ENCODE peak calls at places on chromosomes 6 and 20, in five cellular contexts. One of them, this sample, is unnamed.

GRCh38 chr6:156068870-156069269 is 613.2 kb upstream of the NOX3 start:
- DNase-seq in left ventricle myocardium inferior: no peak
- DNase-seq in SJSA1: no peak
- DNase-seq in HCT116: no peak
- DNase-seq in CD4-positive, alpha-beta T cell: no peak
- DNase-seq in this sample: no peak

GRCh38 chr6:5435449-5435848 is 174.1 kb downstream of the FARS2 start:
- DNase-seq in SJSA1: no peak
- DNase-seq in CD4-positive, alpha-beta T cell: no peak
- DNase-seq in left ventricle myocardium inferior: no peak
- DNase-seq in HCT116: no peak
- DNase-seq in this sample: no peak

GRCh38 chr20:2750343-2751251 is 49.8 kb downstream of the CPXM1 start:
- DNase-seq in CD4-positive, alpha-beta T cell: no peak
- DNase-seq in HCT116: no peak
- DNase-seq in SJSA1: no peak
- DNase-seq in left ventricle myocardium inferior: no peak
- DNase-seq in this sample: no peak

GRCh38 chr20:5784735-5785134 is 34.5 kb downstream of the SHLD1 start:
- DNase-seq in CD4-positive, alpha-beta T cell: no peak
- DNase-seq in SJSA1: no peak
- DNase-seq in HCT116: no peak
- DNase-seq in left ventricle myocardium inferior: no peak
- DNase-seq in this sample: no peak

GRCh38 chr6:161152904-161153662 is 120.8 kb downstream of the AGPAT4 start:
- DNase-seq in CD4-positive, alpha-beta T cell: no peak
- DNase-seq in left ventricle myocardium inferior: no peak
- DNase-seq in HCT116: no peak
- DNase-seq in SJSA1: no peak
- DNase-seq in this sample: no peak

GRCh38 chr6:142696689-142697088 is 248.3 kb downstream of the HIVEP2 start:
- DNase-seq in HCT116: no peak
- DNase-seq in left ventricle myocardium inferior: no peak
- DNase-seq in CD4-positive, alpha-beta T cell: no peak
- DNase-seq in SJSA1: no peak
- DNase-seq in this sample: no peak

GRCh38 chr20:24892522-24892921 is 56.5 kb upstream of the CST7 start:
- DNase-seq in CD4-positive, alpha-beta T cell: no peak
- DNase-seq in SJSA1: peak
- DNase-seq in left ventricle myocardium inferior: no peak
- DNase-seq in HCT116: no peak
- DNase-seq in this sample: no peak

GRCh38 chr6:116429111-116429510 is 32.1 kb upstream of the CALHM6 start:
- DNase-seq in SJSA1: no peak
- DNase-seq in HCT116: no peak
- DNase-seq in left ventricle myocardium inferior: no peak
- DNase-seq in CD4-positive, alpha-beta T cell: no peak
- DNase-seq in this sample: no peak

GRCh38 chr6:121274896-121275295 is 59.4 kb downstream of the TBC1D32 start:
- DNase-seq in CD4-positive, alpha-beta T cell: no peak
- DNase-seq in left ventricle myocardium inferior: no peak
- DNase-seq in HCT116: no peak
- DNase-seq in SJSA1: no peak
- DNase-seq in this sample: no peak

GRCh38 chr6:56002336-56002735 is 126.9 kb upstream of the BMP5 start:
- DNase-seq in CD4-positive, alpha-beta T cell: no peak
- DNase-seq in HCT116: no peak
- DNase-seq in left ventricle myocardium inferior: no peak
- DNase-seq in SJSA1: no peak
- DNase-seq in this sample: no peak

GRCh38 chr6:20028562-20028961 is 183.7 kb downstream of the MBOAT1 start:
- DNase-seq in SJSA1: no peak
- DNase-seq in HCT116: no peak
- DNase-seq in left ventricle myocardium inferior: no peak
- DNase-seq in CD4-positive, alpha-beta T cell: no peak
- DNase-seq in this sample: no peak

GRCh38 chr6:169162968-169163903 is 90.4 kb downstream of the THBS2 start:
- DNase-seq in HCT116: peak
- DNase-seq in left ventricle myocardium inferior: no peak
- DNase-seq in CD4-positive, alpha-beta T cell: no peak
- DNase-seq in SJSA1: peak
- DNase-seq in this sample: no peak

GRCh38 chr20:63826753-63827152 is 4.3 kb downstream of the ZBTB46 start:
- DNase-seq in CD4-positive, alpha-beta T cell: no peak
- DNase-seq in HCT116: no peak
- DNase-seq in SJSA1: no peak
- DNase-seq in left ventricle myocardium inferior: no peak
- DNase-seq in this sample: no peak

GRCh38 chr6:45474376-45474775 is 96.6 kb upstream of the SUPT3H start:
- DNase-seq in HCT116: no peak
- DNase-seq in SJSA1: no peak
- DNase-seq in CD4-positive, alpha-beta T cell: no peak
- DNase-seq in left ventricle myocardium inferior: no peak
- DNase-seq in this sample: no peak

GRCh38 chr20:55947701-55948100 is 57.6 kb downstream of the CBLN4 start:
- DNase-seq in HCT116: no peak
- DNase-seq in SJSA1: no peak
- DNase-seq in left ventricle myocardium inferior: no peak
- DNase-seq in CD4-positive, alpha-beta T cell: no peak
- DNase-seq in this sample: no peak

GRCh38 chr6:149147939-149148718 is 169.4 kb upstream of the TAB2 start:
- DNase-seq in CD4-positive, alpha-beta T cell: no peak
- DNase-seq in SJSA1: no peak
- DNase-seq in HCT116: no peak
- DNase-seq in left ventricle myocardium inferior: no peak
- DNase-seq in this sample: no peak

GRCh38 chr6:56101141-56101553 is 146.2 kb downstream of the COL21A1 start:
- DNase-seq in SJSA1: peak
- DNase-seq in HCT116: peak
- DNase-seq in left ventricle myocardium inferior: no peak
- DNase-seq in CD4-positive, alpha-beta T cell: no peak
- DNase-seq in this sample: no peak

GRCh38 chr20:50704971-50705370 is 13.6 kb upstream of the RIPOR3 start:
- DNase-seq in HCT116: no peak
- DNase-seq in left ventricle myocardium inferior: no peak
- DNase-seq in CD4-positive, alpha-beta T cell: no peak
- DNase-seq in SJSA1: no peak
- DNase-seq in this sample: no peak

GRCh38 chr20:19777311-19777710 is 19.3 kb downstream of the RIN2 start:
- DNase-seq in HCT116: no peak
- DNase-seq in left ventricle myocardium inferior: no peak
- DNase-seq in SJSA1: no peak
- DNase-seq in CD4-positive, alpha-beta T cell: no peak
- DNase-seq in this sample: no peak
- H3K27ac ChIP-seq in HCT116: no peak
- H3K27ac ChIP-seq in left ventricle myocardium inferior: peak
- H3K27ac ChIP-seq in SJSA1: peak
- H3K27ac ChIP-seq in CD4-positive, alpha-beta T cell: no peak
- H3K27ac ChIP-seq in this sample: no peak

GRCh38 chr6:2960935-2961334 is 10.4 kb downstream of the SERPINB6 start:
- DNase-seq in CD4-positive, alpha-beta T cell: no peak
- DNase-seq in left ventricle myocardium inferior: no peak
- DNase-seq in HCT116: no peak
- DNase-seq in SJSA1: no peak
- DNase-seq in this sample: no peak
- H3K27ac ChIP-seq in CD4-positive, alpha-beta T cell: no peak
- H3K27ac ChIP-seq in left ventricle myocardium inferior: peak
- H3K27ac ChIP-seq in HCT116: no peak
- H3K27ac ChIP-seq in SJSA1: peak
- H3K27ac ChIP-seq in this sample: no peak

GRCh38 chr20:47418061-47418616 is 61.6 kb upstream of the ZMYND8 start:
- DNase-seq in HCT116: no peak
- DNase-seq in SJSA1: no peak
- DNase-seq in left ventricle myocardium inferior: no peak
- DNase-seq in CD4-positive, alpha-beta T cell: no peak
- DNase-seq in this sample: no peak

GRCh38 chr20:47413189-47413588 is 56.7 kb upstream of the ZMYND8 start:
- DNase-seq in HCT116: no peak
- DNase-seq in SJSA1: no peak
- DNase-seq in CD4-positive, alpha-beta T cell: no peak
- DNase-seq in left ventricle myocardium inferior: no peak
- DNase-seq in this sample: no peak

GRCh38 chr20:47419953-47420352 is 63.5 kb upstream of the ZMYND8 start:
- DNase-seq in SJSA1: no peak
- DNase-seq in left ventricle myocardium inferior: no peak
- DNase-seq in HCT116: no peak
- DNase-seq in CD4-positive, alpha-beta T cell: no peak
- DNase-seq in this sample: no peak

GRCh38 chr20:47421076-47421475 is 64.6 kb upstream of the ZMYND8 start:
- DNase-seq in left ventricle myocardium inferior: no peak
- DNase-seq in SJSA1: no peak
- DNase-seq in CD4-positive, alpha-beta T cell: no peak
- DNase-seq in HCT116: no peak
- DNase-seq in this sample: no peak

DNA sequence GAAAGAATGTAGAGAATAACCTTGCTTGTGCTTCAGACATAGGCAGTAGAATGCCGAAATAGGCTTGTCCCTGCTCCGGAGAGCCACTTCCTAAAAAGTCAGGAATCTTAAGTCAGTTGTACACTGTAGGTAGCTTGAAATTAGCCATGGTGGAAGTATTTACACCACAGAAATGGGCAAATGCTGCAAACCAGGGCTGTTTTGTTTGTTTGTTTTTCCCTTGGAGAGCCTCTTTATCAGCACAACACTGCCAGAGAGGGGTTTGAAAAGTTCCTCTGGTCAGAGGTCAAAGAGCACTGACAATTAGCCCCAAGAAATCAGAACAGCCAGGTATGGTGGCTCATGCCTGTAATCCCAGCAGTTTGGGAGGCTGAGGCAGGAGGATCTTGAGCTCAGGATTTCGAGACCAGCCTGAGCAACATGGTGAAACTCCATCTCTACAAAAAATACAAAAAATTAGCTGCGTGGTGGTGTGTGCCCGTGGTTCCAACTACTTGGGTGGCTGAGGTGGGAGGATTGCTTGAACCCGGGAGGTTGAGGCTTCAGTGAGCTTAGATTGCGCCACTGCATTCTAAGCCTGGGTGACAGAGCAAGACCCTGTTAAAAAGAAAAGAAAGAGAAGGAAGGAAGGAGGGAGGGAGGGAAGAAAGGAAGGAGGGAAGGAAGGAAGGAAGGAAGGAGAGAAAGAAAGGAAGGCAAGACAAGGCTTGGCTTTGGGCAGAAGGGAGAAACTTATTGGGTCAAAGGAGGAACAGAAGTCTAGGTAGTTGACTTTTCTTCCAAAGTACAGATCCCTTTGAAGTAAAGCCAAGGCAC is 61.0 kb upstream of the ZMYND8 start:
- DNase-seq in HCT116: no peak
- DNase-seq in SJSA1: no peak
- DNase-seq in CD4-positive, alpha-beta T cell: no peak
- DNase-seq in left ventricle myocardium inferior: no peak
- DNase-seq in this sample: no peak
- H3K27ac ChIP-seq in HCT116: no peak
- H3K27ac ChIP-seq in SJSA1: no peak
- H3K27ac ChIP-seq in CD4-positive, alpha-beta T cell: no peak
- H3K27ac ChIP-seq in left ventricle myocardium inferior: peak
- H3K27ac ChIP-seq in this sample: no peak

GRCh38 chr6:140105857-140106256 is 731.4 kb upstream of the CITED2 start:
- DNase-seq in HCT116: peak
- DNase-seq in SJSA1: no peak
- DNase-seq in left ventricle myocardium inferior: no peak
- DNase-seq in CD4-positive, alpha-beta T cell: no peak
- DNase-seq in this sample: no peak
- H3K27ac ChIP-seq in HCT116: no peak
- H3K27ac ChIP-seq in SJSA1: no peak
- H3K27ac ChIP-seq in left ventricle myocardium inferior: no peak
- H3K27ac ChIP-seq in CD4-positive, alpha-beta T cell: no peak
- H3K27ac ChIP-seq in this sample: no peak

GRCh38 chr6:41063884-41064285 is 8.3 kb downstream of the OARD1 start:
- DNase-seq in CD4-positive, alpha-beta T cell: no peak
- DNase-seq in left ventricle myocardium inferior: no peak
- DNase-seq in HCT116: no peak
- DNase-seq in SJSA1: no peak
- DNase-seq in this sample: no peak

GRCh38 chr6:41066867-41067304 is 5.3 kb downstream of the OARD1 start:
- DNase-seq in SJSA1: peak
- DNase-seq in left ventricle myocardium inferior: peak
- DNase-seq in HCT116: peak
- DNase-seq in CD4-positive, alpha-beta T cell: peak
- DNase-seq in this sample: peak

GRCh38 chr6:41065550-41066026 is 6.6 kb downstream of the OARD1 start:
- DNase-seq in left ventricle myocardium inferior: no peak
- DNase-seq in HCT116: no peak
- DNase-seq in SJSA1: no peak
- DNase-seq in CD4-positive, alpha-beta T cell: no peak
- DNase-seq in this sample: no peak

GRCh38 chr6:41062056-41062455 is 9.1 kb downstream of the APOBEC2 start:
- DNase-seq in CD4-positive, alpha-beta T cell: no peak
- DNase-seq in SJSA1: no peak
- DNase-seq in left ventricle myocardium inferior: no peak
- DNase-seq in HCT116: no peak
- DNase-seq in this sample: no peak

DNA sequence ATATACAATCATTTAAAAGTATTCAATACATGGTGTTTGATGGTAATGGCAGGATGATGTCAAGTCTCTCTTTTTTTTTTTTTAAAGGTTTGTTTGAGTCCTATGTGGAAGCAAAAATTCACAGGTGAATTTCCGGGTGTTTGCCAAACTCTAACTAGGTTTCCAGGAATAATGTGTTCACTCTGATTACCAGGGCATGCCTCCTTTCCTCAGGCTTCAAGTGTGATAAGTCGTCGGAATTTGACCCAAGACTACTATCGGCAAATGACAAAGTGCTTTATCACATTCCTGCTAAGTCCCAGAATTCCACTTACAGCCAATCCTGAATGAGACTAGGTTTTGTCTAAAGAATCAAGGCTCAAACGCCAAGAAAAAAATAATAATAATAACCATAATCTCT is 7.3 kb downstream of the OARD1 start:
- DNase-seq in HCT116: no peak
- DNase-seq in CD4-positive, alpha-beta T cell: no peak
- DNase-seq in SJSA1: no peak
- DNase-seq in left ventricle myocardium inferior: no peak
- DNase-seq in this sample: no peak
- H3K27ac ChIP-seq in HCT116: no peak
- H3K27ac ChIP-seq in CD4-positive, alpha-beta T cell: no peak
- H3K27ac ChIP-seq in SJSA1: no peak
- H3K27ac ChIP-seq in left ventricle myocardium inferior: peak
- H3K27ac ChIP-seq in this sample: no peak

GRCh38 chr6:40330301-40330721 is 256.9 kb downstream of the LRFN2 start:
- DNase-seq in SJSA1: no peak
- DNase-seq in HCT116: no peak
- DNase-seq in CD4-positive, alpha-beta T cell: no peak
- DNase-seq in left ventricle myocardium inferior: no peak
- DNase-seq in this sample: no peak
- H3K27ac ChIP-seq in SJSA1: no peak
- H3K27ac ChIP-seq in HCT116: no peak
- H3K27ac ChIP-seq in CD4-positive, alpha-beta T cell: no peak
- H3K27ac ChIP-seq in left ventricle myocardium inferior: no peak
- H3K27ac ChIP-seq in this sample: no peak